ENCODE peak calls at places on chromosomes 3 and 15, in seven cellular contexts. W is H9; G is neural crest cell; E is cardiac fibroblast; S is HFFc6; F is heart right ventricle; M is CD4-positive, alpha-beta T cell. Y is an unnamed sample.

GRCh38 chr15:70406624-70407390 is 309.1 kb upstream of the TLE3 start:
- DNase-seq in W (no peak), G (peak), E (no peak), S (no peak), F (no peak), M (no peak), Y (no peak)

GRCh38 chr3:127512256-127512655 is 78.3 kb downstream of the TPRA1 start:
- DNase-seq in W (no peak), G (no peak), E (no peak), S (no peak), F (no peak), M (no peak), Y (no peak)

GRCh38 chr15:78624651-78625590 is 4.1 kb upstream of the CHRNA3 start:
- DNase-seq in W (no peak), G (no peak), E (no peak), S (no peak), F (no peak), M (no peak), Y (no peak)

GRCh38 chr3:49553690-49554634 is at the start of gene BSN:
- DNase-seq in W (peak), G (peak), E (peak), S (peak), F (peak), M (peak), Y (peak)

GRCh38 chr3:158718490-158719170 is 13.6 kb downstream of the RARRES1 start:
- DNase-seq in W (no peak), G (no peak), E (peak), S (peak), F (no peak), M (no peak), Y (no peak)

GRCh38 chr3:184889312-184889904 is 77.4 kb downstream of the VPS8 start:
- DNase-seq in W (no peak), G (no peak), E (no peak), S (no peak), F (no peak), M (no peak), Y (no peak)

GRCh38 chr3:71317749-71318458 is 265.6 kb downstream of the FOXP1 start:
- DNase-seq in W (no peak), G (no peak), E (no peak), S (no peak), F (no peak), M (no peak), Y (no peak)

GRCh38 chr3:7074217-7074616 is 213.3 kb downstream of the GRM7 start:
- DNase-seq in W (no peak), G (no peak), E (no peak), S (no peak), F (no peak), M (no peak), Y (no peak)

GRCh38 chr3:64578797-64579196 is 109.0 kb downstream of the ADAMTS9 start:
- DNase-seq in W (no peak), G (no peak), E (no peak), S (no peak), F (no peak), M (no peak), Y (no peak)

GRCh38 chr3:124461838-124462632 is 268.2 kb upstream of the UMPS start:
- DNase-seq in W (no peak), G (no peak), E (no peak), S (no peak), F (no peak), M (no peak), Y (no peak)

GRCh38 chr15:70792171-70792573 is 28.8 kb upstream of the UACA start:
- DNase-seq in W (no peak), G (no peak), E (peak), S (peak), F (no peak), M (no peak), Y (no peak)

GRCh38 chr15:37425541-37425940 is 325.2 kb upstream of the MEIS2 start:
- DNase-seq in W (no peak), G (no peak), E (peak), S (peak), F (no peak), M (no peak), Y (no peak)

GRCh38 chr3:24545917-24546316 is 51.3 kb upstream of the THRB start:
- DNase-seq in W (no peak), G (no peak), E (peak), S (no peak), F (no peak), M (no peak), Y (no peak)

GRCh38 chr3:101676765-101677435 is at the start of gene ZBTB11:
- DNase-seq in W (peak), G (peak), E (peak), S (peak), F (peak), M (peak), Y (peak)

GRCh38 chr3:57956119-57956832 is 51.9 kb upstream of the FLNB start:
- DNase-seq in W (no peak), G (no peak), E (peak), S (peak), F (no peak), M (no peak), Y (no peak)

GRCh38 chr15:37765809-37766208 is 168.6 kb upstream of the TMCO5A start:
- DNase-seq in W (no peak), G (no peak), E (peak), S (no peak), F (no peak), M (no peak), Y (no peak)

GRCh38 chr3:128068156-128068620 is 16.0 kb downstream of the SEC61A1 start:
- DNase-seq in W (peak), G (peak), E (peak), S (peak), F (no peak), M (no peak), Y (peak)

GRCh38 chr3:81476652-81477051 is 284.8 kb downstream of the GBE1 start:
- DNase-seq in W (no peak), G (no peak), E (no peak), S (no peak), F (no peak), M (no peak), Y (no peak)

GRCh38 chr15:81418891-81419290 is 44.9 kb upstream of the TMC3 start:
- DNase-seq in W (no peak), G (no peak), E (no peak), S (no peak), F (no peak), M (no peak), Y (no peak)

GRCh38 chr3:30183421-30183820 is 423.0 kb upstream of the TGFBR2 start:
- DNase-seq in W (no peak), G (no peak), E (no peak), S (no peak), F (no peak), M (no peak), Y (no peak)

GRCh38 chr3:120057626-120058025 is 36.6 kb downstream of the GSK3B start:
- DNase-seq in W (no peak), G (no peak), E (no peak), S (no peak), F (no peak), M (no peak), Y (no peak)

GRCh38 chr15:83061680-83062079 is 5.4 kb downstream of the BTBD1 start:
- DNase-seq in W (no peak), G (no peak), E (no peak), S (peak), F (no peak), M (no peak), Y (no peak)

GRCh38 chr15:26691249-26691648 is 81.6 kb downstream of the GABRB3 start:
- DNase-seq in W (peak), G (no peak), E (no peak), S (no peak), F (no peak), M (no peak), Y (no peak)

GRCh38 chr3:45964139-45964538 is 20.9 kb downstream of the CXCR6 start:
- DNase-seq in W (no peak), G (no peak), E (no peak), S (no peak), F (no peak), M (no peak), Y (no peak)

GRCh38 chr15:68464451-68465090 is 32.6 kb upstream of the ITGA11 start:
- DNase-seq in W (no peak), G (no peak), E (peak), S (peak), F (no peak), M (no peak), Y (peak)

GRCh38 chr3:47006145-47006651 is 26.7 kb downstream of the NBEAL2 start:
- DNase-seq in W (no peak), G (no peak), E (no peak), S (no peak), F (no peak), M (no peak), Y (no peak)

GRCh38 chr3:46831841-46832240 is 31.4 kb downstream of the MYL3 start:
- DNase-seq in W (no peak), G (no peak), E (no peak), S (no peak), F (no peak), M (no peak), Y (no peak)

GRCh38 chr15:55868707-55869106 is 124.7 kb downstream of the NEDD4 start:
- DNase-seq in W (no peak), G (no peak), E (peak), S (no peak), F (no peak), M (no peak), Y (no peak)

GRCh38 chr3:136135039-136135802 is 60.9 kb downstream of the MSL2 start:
- DNase-seq in W (no peak), G (no peak), E (no peak), S (no peak), F (no peak), M (no peak), Y (no peak)

GRCh38 chr3:32373844-32374243 is 17.8 kb upstream of the CMTM7 start:
- DNase-seq in W (no peak), G (no peak), E (no peak), S (no peak), F (no peak), M (no peak), Y (no peak)

GRCh38 chr3:12622335-12622734 is 41.6 kb downstream of the RAF1 start:
- DNase-seq in W (no peak), G (no peak), E (no peak), S (no peak), F (no peak), M (no peak), Y (no peak)

GRCh38 chr3:129228891-129229585 is 20.4 kb upstream of the COPG1 start:
- DNase-seq in W (peak), G (no peak), E (peak), S (peak), F (peak), M (no peak), Y (no peak)
- TF ChIP-seq CTCF in W (peak), G (no peak), E (no peak), S (peak), F (no peak), M (no peak), Y (no peak)

DNA sequence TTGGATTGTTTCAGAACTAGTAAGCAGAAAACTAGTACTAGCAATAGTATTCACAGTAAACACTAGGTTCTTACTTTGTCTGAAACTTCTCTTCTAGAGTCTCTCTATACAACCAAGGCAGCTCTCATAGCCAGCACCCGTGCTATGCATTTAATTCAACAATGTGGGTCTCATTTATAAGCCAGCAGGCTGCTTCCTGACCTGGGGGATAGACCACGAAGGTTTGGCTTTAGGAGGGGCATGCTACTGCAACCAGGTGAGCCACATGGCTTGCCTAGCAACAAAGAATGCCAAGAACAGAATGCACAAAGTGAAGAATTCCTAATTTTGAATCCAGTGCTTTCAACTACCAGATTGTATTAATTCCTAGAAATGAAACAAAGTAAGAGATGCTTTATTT is 213.8 kb downstream of the CHST2 start:
- DNase-seq in W (no peak), G (no peak), E (no peak), S (no peak), F (no peak), M (no peak), Y (no peak)
- TF ChIP-seq CTCF in W (no peak), G (no peak), E (no peak), S (no peak), F (no peak), M (no peak), Y (no peak)

GRCh38 chr3:113340785-113341184 is 100.5 kb downstream of the CFAP44 start:
- DNase-seq in W (no peak), G (no peak), E (no peak), S (no peak), F (no peak), M (no peak), Y (no peak)

DNA sequence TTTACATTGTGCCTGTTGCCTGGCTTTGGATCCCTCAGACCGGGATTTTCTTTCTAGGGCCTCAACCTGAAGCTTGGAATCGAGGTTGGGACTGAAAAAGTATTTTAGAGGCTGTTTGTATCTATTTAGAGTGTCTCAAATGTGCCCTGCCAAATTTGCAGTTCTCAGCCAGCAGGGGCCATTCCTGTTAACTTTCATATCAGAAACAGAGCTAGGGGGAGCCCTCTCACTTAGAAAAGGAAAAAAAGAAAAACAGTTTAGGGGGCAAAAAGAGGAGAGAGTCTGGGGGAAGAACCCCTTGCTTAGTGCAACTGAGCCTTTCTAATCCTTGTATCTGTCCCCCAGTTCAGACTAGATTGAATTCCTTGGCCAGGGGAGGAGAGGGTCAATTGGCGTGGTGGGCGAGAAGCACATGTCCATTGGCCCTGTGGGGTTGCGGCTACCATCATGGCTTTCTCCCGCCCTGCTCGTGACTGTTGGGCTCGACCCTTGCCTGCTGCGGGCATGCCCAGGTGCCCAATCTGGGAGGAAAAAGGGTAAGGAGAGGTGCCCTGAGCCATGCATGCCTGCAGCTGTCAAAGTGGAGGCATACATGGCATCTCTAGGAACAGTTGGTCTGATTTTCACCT is 101.6 kb downstream of the CFAP44 start:
- DNase-seq in W (peak), G (no peak), E (no peak), S (no peak), F (no peak), M (no peak), Y (no peak)
- TF ChIP-seq CTCF in W (peak), G (peak), E (no peak), S (peak), F (no peak), M (no peak), Y (no peak)

GRCh38 chr15:41659855-41660234 is 360 bp upstream of the MGA start:
- DNase-seq in W (no peak), G (no peak), E (peak), S (no peak), F (no peak), M (no peak), Y (no peak)
- TF ChIP-seq CTCF in W (no peak), G (no peak), E (no peak), S (no peak), F (no peak), M (no peak), Y (no peak)

DNA sequence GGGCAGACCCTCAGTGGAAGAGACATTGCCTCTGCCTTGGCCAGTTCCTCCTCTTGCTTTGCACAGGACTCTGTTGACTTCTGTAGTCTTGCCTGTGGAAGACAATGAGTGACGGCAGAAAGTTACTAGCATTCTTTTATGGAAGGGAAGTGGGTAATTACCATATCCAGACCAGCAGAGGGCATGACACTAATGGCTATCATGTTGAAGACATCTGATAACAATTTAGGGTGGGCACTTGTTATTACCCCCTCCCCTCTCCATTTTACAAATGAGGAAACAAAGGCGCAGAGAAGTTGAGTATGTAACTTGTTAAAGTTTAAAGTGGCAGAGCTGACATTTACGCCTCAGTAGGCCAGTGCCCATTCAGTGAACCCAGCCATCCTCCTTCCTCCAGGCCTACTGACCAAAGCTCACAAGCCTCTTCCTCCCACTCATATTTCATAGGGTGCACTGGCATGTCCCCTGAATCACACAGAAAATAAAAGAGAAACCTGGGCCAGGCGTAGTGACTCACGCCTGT is 48.2 kb upstream of the FMN1 start:
- DNase-seq in W (no peak), G (no peak), E (peak), S (peak), F (no peak), M (no peak), Y (peak)
- TF ChIP-seq CTCF in W (peak), G (peak), E (peak), S (peak), F (no peak), M (no peak), Y (no peak)

GRCh38 chr3:36405193-36405592 is 24.9 kb downstream of the STAC start:
- DNase-seq in W (no peak), G (no peak), E (no peak), S (no peak), F (no peak), M (no peak), Y (no peak)

GRCh38 chr3:36403661-36404060 is 23.4 kb downstream of the STAC start:
- DNase-seq in W (no peak), G (no peak), E (peak), S (no peak), F (no peak), M (no peak), Y (no peak)

GRCh38 chr3:36409862-36410261 is 29.6 kb downstream of the STAC start:
- DNase-seq in W (no peak), G (no peak), E (no peak), S (no peak), F (no peak), M (no peak), Y (no peak)

GRCh38 chr3:36408146-36408545 is 27.8 kb downstream of the STAC start:
- DNase-seq in W (no peak), G (no peak), E (peak), S (no peak), F (no peak), M (no peak), Y (no peak)
- TF ChIP-seq CTCF in W (peak), G (peak), E (no peak), S (no peak), F (no peak), M (no peak), Y (peak)

GRCh38 chr3:10577521-10577920 is 72.1 kb upstream of the ATP2B2 start:
- DNase-seq in W (no peak), G (no peak), E (no peak), S (no peak), F (no peak), M (no peak), Y (no peak)

GRCh38 chr3:10574101-10574615 is 68.8 kb upstream of the ATP2B2 start:
- DNase-seq in W (no peak), G (no peak), E (no peak), S (no peak), F (no peak), M (no peak), Y (no peak)

GRCh38 chr3:10580426-10580825 is 75.0 kb upstream of the ATP2B2 start:
- DNase-seq in W (no peak), G (no peak), E (no peak), S (no peak), F (no peak), M (no peak), Y (no peak)

GRCh38 chr3:10570196-10570946 is 65.0 kb upstream of the ATP2B2 start:
- DNase-seq in W (no peak), G (no peak), E (no peak), S (no peak), F (peak), M (no peak), Y (no peak)

DNA sequence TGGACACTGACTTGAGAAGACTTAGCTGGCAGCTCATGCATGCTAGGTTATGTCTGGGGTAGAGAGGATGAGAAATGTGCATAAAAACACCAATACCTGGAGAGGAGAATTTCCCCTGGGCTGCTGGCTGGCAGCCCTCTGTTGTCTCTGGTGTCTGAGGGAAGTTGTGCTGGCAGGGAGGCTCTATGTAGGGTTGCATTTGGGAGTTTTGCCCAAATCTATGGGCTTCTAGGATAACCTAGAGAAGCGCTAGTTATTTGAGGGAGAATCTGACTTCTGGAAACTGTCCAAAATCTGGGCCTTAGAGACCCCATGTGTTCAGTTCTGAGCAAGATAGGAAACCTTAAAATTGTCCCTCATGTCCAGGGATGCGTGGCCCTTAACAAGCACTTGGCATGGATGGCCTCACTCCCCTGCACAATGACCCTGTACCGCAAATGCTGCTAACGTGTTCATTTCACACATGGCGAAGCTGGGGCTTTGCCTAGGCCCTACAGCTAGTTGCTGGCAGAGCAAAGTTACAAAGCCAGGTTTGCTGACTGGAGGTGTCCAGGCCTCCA is 70.3 kb upstream of the ATP2B2 start:
- DNase-seq in W (no peak), G (no peak), E (no peak), S (no peak), F (no peak), M (no peak), Y (no peak)
- TF ChIP-seq CTCF in W (no peak), G (no peak), E (no peak), S (no peak), F (no peak), M (no peak), Y (no peak)

GRCh38 chr3:60140160-60140559 is 1090.3 kb upstream of the CFAP20DC start:
- DNase-seq in W (no peak), G (no peak), E (no peak), S (no peak), F (no peak), M (no peak), Y (peak)

GRCh38 chr3:60133269-60133877 is 1083.5 kb upstream of the CFAP20DC start:
- DNase-seq in W (no peak), G (no peak), E (no peak), S (no peak), F (no peak), M (no peak), Y (peak)

GRCh38 chr3:60131607-60132006 is 1081.8 kb upstream of the CFAP20DC start:
- DNase-seq in W (no peak), G (no peak), E (no peak), S (no peak), F (no peak), M (no peak), Y (no peak)

GRCh38 chr3:60135474-60135873 is 1085.6 kb upstream of the CFAP20DC start:
- DNase-seq in W (no peak), G (no peak), E (no peak), S (no peak), F (no peak), M (no peak), Y (peak)

GRCh38 chr3:60136606-60137005 is 1086.8 kb upstream of the CFAP20DC start:
- DNase-seq in W (no peak), G (no peak), E (no peak), S (no peak), F (no peak), M (no peak), Y (no peak)
- TF ChIP-seq CTCF in W (peak), G (no peak), E (no peak), S (no peak), F (no peak), M (no peak), Y (no peak)

GRCh38 chr15:45635191-45635638 is 386 bp downstream of the SQOR start:
- DNase-seq in W (peak), G (peak), E (no peak), S (peak), F (peak), M (peak), Y (peak)
- TF ChIP-seq CTCF in W (peak), G (peak), E (peak), S (peak), F (peak), M (peak), Y (peak)

Y was measured in esophagus muscularis mucosa.